ENCODE peak calls at places on chromosomes 7 and 10, in eight cellular contexts. One of them, this sample, is unnamed.

GRCh38 chr7:142697270-142697669 is 52.0 kb upstream of the PRSS1 start:
- DNase-seq in NCI-H1694 treated with DMSO at 0.1 percent for 48 hours: no peak
- DNase-seq in AG09309: no peak
- DNase-seq in OCI-LY7: no peak
- DNase-seq in T-helper 1 cell: no peak
- DNase-seq in AG20443: no peak
- DNase-seq in brain microvascular endothelial cell: no peak
- DNase-seq in cardiac muscle cell: no peak
- DNase-seq in this sample: no peak

GRCh38 chr7:34070486-34071323 is 165.4 kb downstream of the BMPER start:
- DNase-seq in NCI-H1694 treated with DMSO at 0.1 percent for 48 hours: no peak
- DNase-seq in brain microvascular endothelial cell: peak
- DNase-seq in OCI-LY7: no peak
- DNase-seq in T-helper 1 cell: no peak
- DNase-seq in cardiac muscle cell: no peak
- DNase-seq in AG09309: no peak
- DNase-seq in AG20443: no peak
- DNase-seq in this sample: no peak

GRCh38 chr10:129770286-129770685 is 193.8 kb downstream of the EBF3 start:
- DNase-seq in NCI-H1694 treated with DMSO at 0.1 percent for 48 hours: no peak
- DNase-seq in T-helper 1 cell: no peak
- DNase-seq in cardiac muscle cell: no peak
- DNase-seq in OCI-LY7: no peak
- DNase-seq in brain microvascular endothelial cell: no peak
- DNase-seq in AG20443: no peak
- DNase-seq in AG09309: no peak
- DNase-seq in this sample: no peak

GRCh38 chr10:30052062-30052461 is 7.3 kb downstream of the JCAD start:
- DNase-seq in brain microvascular endothelial cell: no peak
- DNase-seq in OCI-LY7: no peak
- DNase-seq in AG20443: no peak
- DNase-seq in NCI-H1694 treated with DMSO at 0.1 percent for 48 hours: no peak
- DNase-seq in T-helper 1 cell: no peak
- DNase-seq in cardiac muscle cell: no peak
- DNase-seq in AG09309: no peak
- DNase-seq in this sample: no peak

GRCh38 chr10:96988421-96988820 is 156.3 kb downstream of the LCOR start:
- DNase-seq in AG20443: no peak
- DNase-seq in T-helper 1 cell: no peak
- DNase-seq in OCI-LY7: no peak
- DNase-seq in cardiac muscle cell: no peak
- DNase-seq in brain microvascular endothelial cell: no peak
- DNase-seq in AG09309: no peak
- DNase-seq in NCI-H1694 treated with DMSO at 0.1 percent for 48 hours: no peak
- DNase-seq in this sample: no peak

GRCh38 chr7:20301311-20301939 is 29.3 kb upstream of the ITGB8 start:
- DNase-seq in AG09309: no peak
- DNase-seq in brain microvascular endothelial cell: peak
- DNase-seq in T-helper 1 cell: no peak
- DNase-seq in NCI-H1694 treated with DMSO at 0.1 percent for 48 hours: no peak
- DNase-seq in AG20443: no peak
- DNase-seq in cardiac muscle cell: no peak
- DNase-seq in OCI-LY7: no peak
- DNase-seq in this sample: peak

GRCh38 chr7:20269726-20270125 is 52.5 kb upstream of the MACC1 start:
- DNase-seq in cardiac muscle cell: no peak
- DNase-seq in T-helper 1 cell: no peak
- DNase-seq in brain microvascular endothelial cell: peak
- DNase-seq in OCI-LY7: no peak
- DNase-seq in AG20443: no peak
- DNase-seq in NCI-H1694 treated with DMSO at 0.1 percent for 48 hours: no peak
- DNase-seq in AG09309: peak
- DNase-seq in this sample: no peak

GRCh38 chr10:106768204-106768603 is 396.3 kb downstream of the SORCS1 start:
- DNase-seq in NCI-H1694 treated with DMSO at 0.1 percent for 48 hours: no peak
- DNase-seq in OCI-LY7: no peak
- DNase-seq in brain microvascular endothelial cell: no peak
- DNase-seq in AG09309: no peak
- DNase-seq in cardiac muscle cell: no peak
- DNase-seq in AG20443: no peak
- DNase-seq in T-helper 1 cell: no peak
- DNase-seq in this sample: no peak

GRCh38 chr7:134211817-134212216 is 84.7 kb downstream of the LRGUK start:
- DNase-seq in OCI-LY7: no peak
- DNase-seq in AG09309: no peak
- DNase-seq in brain microvascular endothelial cell: no peak
- DNase-seq in NCI-H1694 treated with DMSO at 0.1 percent for 48 hours: no peak
- DNase-seq in AG20443: no peak
- DNase-seq in T-helper 1 cell: no peak
- DNase-seq in cardiac muscle cell: no peak
- DNase-seq in this sample: no peak

GRCh38 chr7:70640266-70640833 is 491.6 kb upstream of the GALNT17 start:
- DNase-seq in T-helper 1 cell: no peak
- DNase-seq in cardiac muscle cell: no peak
- DNase-seq in NCI-H1694 treated with DMSO at 0.1 percent for 48 hours: no peak
- DNase-seq in AG20443: peak
- DNase-seq in AG09309: peak
- DNase-seq in OCI-LY7: no peak
- DNase-seq in brain microvascular endothelial cell: peak
- DNase-seq in this sample: no peak

GRCh38 chr7:81457858-81458522 is 311.9 kb downstream of the HGF start:
- DNase-seq in cardiac muscle cell: peak
- DNase-seq in OCI-LY7: peak
- DNase-seq in T-helper 1 cell: no peak
- DNase-seq in brain microvascular endothelial cell: no peak
- DNase-seq in NCI-H1694 treated with DMSO at 0.1 percent for 48 hours: peak
- DNase-seq in AG20443: peak
- DNase-seq in AG09309: peak
- DNase-seq in this sample: no peak

GRCh38 chr7:28044825-28045224 is 135.8 kb downstream of the JAZF1 start:
- DNase-seq in brain microvascular endothelial cell: no peak
- DNase-seq in NCI-H1694 treated with DMSO at 0.1 percent for 48 hours: no peak
- DNase-seq in OCI-LY7: no peak
- DNase-seq in AG20443: no peak
- DNase-seq in T-helper 1 cell: no peak
- DNase-seq in AG09309: no peak
- DNase-seq in cardiac muscle cell: no peak
- DNase-seq in this sample: no peak

GRCh38 chr10:114694735-114695134 is 36.7 kb upstream of the ABLIM1 start:
- DNase-seq in OCI-LY7: peak
- DNase-seq in cardiac muscle cell: peak
- DNase-seq in AG09309: no peak
- DNase-seq in AG20443: peak
- DNase-seq in NCI-H1694 treated with DMSO at 0.1 percent for 48 hours: no peak
- DNase-seq in brain microvascular endothelial cell: no peak
- DNase-seq in T-helper 1 cell: no peak
- DNase-seq in this sample: peak

GRCh38 chr7:99677013-99677412 is 2.8 kb downstream of the CYP3A5 start:
- DNase-seq in AG20443: no peak
- DNase-seq in brain microvascular endothelial cell: no peak
- DNase-seq in T-helper 1 cell: no peak
- DNase-seq in cardiac muscle cell: no peak
- DNase-seq in AG09309: no peak
- DNase-seq in OCI-LY7: no peak
- DNase-seq in NCI-H1694 treated with DMSO at 0.1 percent for 48 hours: no peak
- DNase-seq in this sample: no peak

GRCh38 chr7:2387897-2388636 is 15.3 kb upstream of the CHST12 start:
- DNase-seq in NCI-H1694 treated with DMSO at 0.1 percent for 48 hours: no peak
- DNase-seq in AG20443: no peak
- DNase-seq in cardiac muscle cell: no peak
- DNase-seq in OCI-LY7: no peak
- DNase-seq in AG09309: no peak
- DNase-seq in T-helper 1 cell: no peak
- DNase-seq in brain microvascular endothelial cell: no peak
- DNase-seq in this sample: no peak

GRCh38 chr7:105880571-105881330 is 4.4 kb upstream of the ATXN7L1 start:
- DNase-seq in AG20443: no peak
- DNase-seq in brain microvascular endothelial cell: no peak
- DNase-seq in cardiac muscle cell: no peak
- DNase-seq in AG09309: no peak
- DNase-seq in OCI-LY7: no peak
- DNase-seq in NCI-H1694 treated with DMSO at 0.1 percent for 48 hours: peak
- DNase-seq in T-helper 1 cell: no peak
- DNase-seq in this sample: no peak

GRCh38 chr7:131225619-131226101 is 102.0 kb upstream of the MKLN1 start:
- DNase-seq in brain microvascular endothelial cell: no peak
- DNase-seq in AG09309: no peak
- DNase-seq in AG20443: peak
- DNase-seq in T-helper 1 cell: no peak
- DNase-seq in cardiac muscle cell: no peak
- DNase-seq in NCI-H1694 treated with DMSO at 0.1 percent for 48 hours: no peak
- DNase-seq in OCI-LY7: no peak
- DNase-seq in this sample: no peak

GRCh38 chr10:119651514-119652327 is 541 bp downstream of the BAG3 start:
- DNase-seq in AG09309: no peak
- DNase-seq in brain microvascular endothelial cell: no peak
- DNase-seq in OCI-LY7: no peak
- DNase-seq in NCI-H1694 treated with DMSO at 0.1 percent for 48 hours: no peak
- DNase-seq in T-helper 1 cell: peak
- DNase-seq in AG20443: peak
- DNase-seq in cardiac muscle cell: peak
- DNase-seq in this sample: peak

GRCh38 chr7:107939472-107940145 is 48.6 kb downstream of the DLD start:
- DNase-seq in brain microvascular endothelial cell: peak
- DNase-seq in T-helper 1 cell: no peak
- DNase-seq in cardiac muscle cell: no peak
- DNase-seq in AG20443: peak
- DNase-seq in OCI-LY7: no peak
- DNase-seq in AG09309: peak
- DNase-seq in NCI-H1694 treated with DMSO at 0.1 percent for 48 hours: peak
- DNase-seq in this sample: no peak

GRCh38 chr10:84166620-84167288 is 6.8 kb upstream of the GPR15LG start:
- DNase-seq in AG09309: no peak
- DNase-seq in brain microvascular endothelial cell: no peak
- DNase-seq in NCI-H1694 treated with DMSO at 0.1 percent for 48 hours: no peak
- DNase-seq in OCI-LY7: no peak
- DNase-seq in T-helper 1 cell: no peak
- DNase-seq in cardiac muscle cell: no peak
- DNase-seq in AG20443: no peak
- DNase-seq in this sample: no peak